ENCODE peak calls at places on chromosomes 4 and X, in eight cellular contexts. Y, O, Z, P, G, S, V and D are unnamed samples.

GRCh38 chrX:140432328-140433025 is 72.4 kb downstream of the SOX3 start:
- DNase-seq in S (no peak), G (no peak), V (no peak), P (no peak), Y (no peak), O (no peak), Z (peak; percentile 69), D (no peak)

GRCh38 chr4:98482847-98483806 is 175.3 kb downstream of the TSPAN5 start:
- DNase-seq in Y (no peak), S (no peak), G (no peak), V (peak; percentile 96), Z (no peak), P (peak; percentile 55), O (no peak), D (no peak)

GRCh38 chrX:10636851-10637250 is 16.5 kb upstream of the MID1 start:
- DNase-seq in P (no peak), O (no peak), Z (no peak), Y (no peak), G (no peak), V (no peak), S (no peak), D (no peak)

GRCh38 chrX:150324035-150324728 is 38.9 kb upstream of the MAMLD1 start:
- DNase-seq in P (peak; percentile 87), Z (no peak), O (no peak), G (no peak), V (peak; percentile 78), S (no peak), Y (no peak), D (no peak)

GRCh38 chr4:73944061-73944875 is 37.6 kb downstream of the PF4 start:
- DNase-seq in P (peak; percentile 59), Z (peak; percentile 59), O (no peak), G (no peak), Y (no peak), V (peak; percentile 16), S (no peak), D (no peak)

GRCh38 chr4:7811536-7812190 is 128.0 kb downstream of the AFAP1 start:
- DNase-seq in S (no peak), Y (no peak), V (peak; percentile 26), G (no peak), O (no peak), Z (peak; percentile 88), P (peak; percentile 56), D (no peak)

GRCh38 chr4:3679071-3679825 is 86.9 kb upstream of the ADRA2C start:
- DNase-seq in S (no peak), Y (no peak), V (no peak), Z (no peak), G (no peak), P (no peak), O (no peak), D (no peak)

GRCh38 chr4:116055857-116056827 is 942.7 kb upstream of the NDST4 start:
- DNase-seq in O (no peak), Z (no peak), G (no peak), Y (no peak), P (peak; percentile 1), V (peak; percentile 33), S (no peak), D (no peak)

GRCh38 chr4:142886566-142886965 is 40.5 kb upstream of the INPP4B start:
- DNase-seq in V (no peak), P (no peak), Z (no peak), Y (no peak), S (no peak), O (no peak), G (no peak), D (no peak)

GRCh38 chr4:2045518-2045951 is 13.6 kb upstream of the NAT8L start:
- DNase-seq in O (no peak), P (no peak), Y (no peak), G (no peak), V (no peak), S (no peak), Z (no peak), D (no peak)

GRCh38 chr4:153341575-153342090 is 2.9 kb upstream of the MND1 start:
- DNase-seq in V (peak; percentile 71), S (no peak), Y (no peak), Z (no peak), G (no peak), O (no peak), P (peak; percentile 74), D (peak; percentile 18)

GRCh38 chr4:91909963-91910362 is 393.8 kb upstream of the GRID2 start:
- DNase-seq in G (no peak), Z (no peak), Y (no peak), P (no peak), O (no peak), S (no peak), V (no peak), D (no peak)

GRCh38 chrX:121496966-121497365 is 449.6 kb downstream of the GLUD2 start:
- DNase-seq in P (no peak), Z (no peak), V (no peak), S (no peak), O (no peak), G (no peak), Y (no peak), D (no peak)

GRCh38 chrX:9285342-9285771 is 179.5 kb upstream of the TBL1X start:
- DNase-seq in V (no peak), G (no peak), S (no peak), Y (no peak), Z (no peak), P (no peak), O (no peak), D (no peak)

GRCh38 chr4:20368926-20369325 is 117.2 kb downstream of the SLIT2 start:
- DNase-seq in G (no peak), P (peak; percentile 65), Y (no peak), Z (no peak), V (no peak), S (no peak), O (no peak), D (no peak)

GRCh38 chrX:17298564-17298963 is 76.4 kb upstream of the NHS start:
- DNase-seq in S (no peak), V (no peak), Y (no peak), Z (no peak), O (no peak), P (no peak), G (no peak), D (no peak)

GRCh38 chr4:152735302-152735917 is 44.1 kb downstream of the TIGD4 start:
- DNase-seq in G (peak; percentile 33), S (no peak), O (no peak), V (peak; percentile 57), Y (peak; percentile 32), P (peak; percentile 31), Z (no peak), D (peak; percentile 40)

GRCh38 chr4:10416441-10416840 is 40.8 kb downstream of the ZNF518B start:
- DNase-seq in V (no peak), O (no peak), S (no peak), G (no peak), Z (no peak), Y (no peak), P (no peak), D (no peak)